ENCODE peak calls at places on chromosomes 2 and 18, in six cellular contexts. One of them, this sample, is unnamed. For H3K9me3, the result is how much of the 10 kb centered on the place peaks cover.

GRCh38 chr2:232331071-232331470 is 47.5 kb upstream of the ALPP start:
- DNase-seq in CD8-positive, alpha-beta memory T cell: no peak
- DNase-seq in spleen: peak
- DNase-seq in esophagus squamous epithelium: no peak
- DNase-seq in heart left ventricle: peak
- DNase-seq in mammary epithelial cell: no peak
- DNase-seq in this sample: peak

GRCh38 chr2:194745532-194746146 is 911.4 kb upstream of the SLC39A10 start:
- DNase-seq in esophagus squamous epithelium: no peak
- DNase-seq in mammary epithelial cell: no peak
- DNase-seq in CD8-positive, alpha-beta memory T cell: no peak
- DNase-seq in heart left ventricle: no peak
- DNase-seq in spleen: no peak
- DNase-seq in this sample: no peak

GRCh38 chr2:9333591-9334171 is 89.6 kb downstream of the ITGB1BP1 start:
- DNase-seq in mammary epithelial cell: peak
- DNase-seq in CD8-positive, alpha-beta memory T cell: no peak
- DNase-seq in heart left ventricle: peak
- DNase-seq in spleen: no peak
- DNase-seq in esophagus squamous epithelium: no peak
- DNase-seq in this sample: peak

GRCh38 chr2:162716122-162716521 is 122.4 kb downstream of the KCNH7 start:
- DNase-seq in heart left ventricle: no peak
- DNase-seq in CD8-positive, alpha-beta memory T cell: no peak
- DNase-seq in spleen: no peak
- DNase-seq in esophagus squamous epithelium: no peak
- DNase-seq in mammary epithelial cell: no peak
- DNase-seq in this sample: no peak

GRCh38 chr2:160869411-160869810 is 290.8 kb upstream of the TANK start:
- DNase-seq in CD8-positive, alpha-beta memory T cell: no peak
- DNase-seq in esophagus squamous epithelium: no peak
- DNase-seq in mammary epithelial cell: peak
- DNase-seq in heart left ventricle: no peak
- DNase-seq in spleen: no peak
- DNase-seq in this sample: no peak

GRCh38 chr18:12377556-12378553 is 828 bp upstream of the AFG3L2 start:
- DNase-seq in CD8-positive, alpha-beta memory T cell: no peak
- DNase-seq in heart left ventricle: no peak
- DNase-seq in esophagus squamous epithelium: no peak
- DNase-seq in spleen: no peak
- DNase-seq in mammary epithelial cell: no peak
- DNase-seq in this sample: no peak

GRCh38 chr2:164066095-164066494 is 330.3 kb upstream of the FIGN start:
- DNase-seq in esophagus squamous epithelium: no peak
- DNase-seq in CD8-positive, alpha-beta memory T cell: no peak
- DNase-seq in heart left ventricle: no peak
- DNase-seq in mammary epithelial cell: no peak
- DNase-seq in spleen: no peak
- DNase-seq in this sample: no peak

GRCh38 chr18:58269931-58270330 is 225.9 kb downstream of the NEDD4L start:
- DNase-seq in mammary epithelial cell: peak
- DNase-seq in heart left ventricle: no peak
- DNase-seq in CD8-positive, alpha-beta memory T cell: no peak
- DNase-seq in spleen: no peak
- DNase-seq in esophagus squamous epithelium: no peak
- DNase-seq in this sample: no peak

GRCh38 chr2:106843001-106843909 is 42.7 kb downstream of the ST6GAL2 start:
- DNase-seq in mammary epithelial cell: no peak
- DNase-seq in spleen: peak
- DNase-seq in heart left ventricle: no peak
- DNase-seq in esophagus squamous epithelium: no peak
- DNase-seq in CD8-positive, alpha-beta memory T cell: no peak
- DNase-seq in this sample: no peak

GRCh38 chr2:194867328-194867727 is 789.7 kb upstream of the SLC39A10 start:
- DNase-seq in esophagus squamous epithelium: no peak
- DNase-seq in CD8-positive, alpha-beta memory T cell: no peak
- DNase-seq in heart left ventricle: no peak
- DNase-seq in spleen: no peak
- DNase-seq in mammary epithelial cell: peak
- DNase-seq in this sample: no peak

GRCh38 chr2:106536490-106536889 is 49.3 kb downstream of the CD8B2 start:
- DNase-seq in mammary epithelial cell: no peak
- DNase-seq in CD8-positive, alpha-beta memory T cell: no peak
- DNase-seq in heart left ventricle: no peak
- DNase-seq in spleen: no peak
- DNase-seq in esophagus squamous epithelium: no peak
- DNase-seq in this sample: no peak

GRCh38 chr2:341912-342311 is 54.0 kb upstream of the ALKAL2 start:
- DNase-seq in esophagus squamous epithelium: no peak
- DNase-seq in spleen: no peak
- DNase-seq in CD8-positive, alpha-beta memory T cell: no peak
- DNase-seq in heart left ventricle: no peak
- DNase-seq in mammary epithelial cell: no peak
- DNase-seq in this sample: no peak
- H3K9me3 ChIP-seq in esophagus squamous epithelium: under half
- H3K9me3 ChIP-seq in spleen: under half
- H3K9me3 ChIP-seq in CD8-positive, alpha-beta memory T cell: under half
- H3K9me3 ChIP-seq in heart left ventricle: under half
- H3K9me3 ChIP-seq in mammary epithelial cell: under half
- H3K9me3 ChIP-seq in this sample: under half

GRCh38 chr2:101930019-101930418 is 61.7 kb upstream of the IL1R2 start:
- DNase-seq in CD8-positive, alpha-beta memory T cell: no peak
- DNase-seq in mammary epithelial cell: no peak
- DNase-seq in spleen: no peak
- DNase-seq in heart left ventricle: no peak
- DNase-seq in esophagus squamous epithelium: no peak
- DNase-seq in this sample: no peak
- H3K9me3 ChIP-seq in CD8-positive, alpha-beta memory T cell: under half
- H3K9me3 ChIP-seq in mammary epithelial cell: under half
- H3K9me3 ChIP-seq in spleen: under half
- H3K9me3 ChIP-seq in heart left ventricle: under half
- H3K9me3 ChIP-seq in esophagus squamous epithelium: under half
- H3K9me3 ChIP-seq in this sample: under half

DNA sequence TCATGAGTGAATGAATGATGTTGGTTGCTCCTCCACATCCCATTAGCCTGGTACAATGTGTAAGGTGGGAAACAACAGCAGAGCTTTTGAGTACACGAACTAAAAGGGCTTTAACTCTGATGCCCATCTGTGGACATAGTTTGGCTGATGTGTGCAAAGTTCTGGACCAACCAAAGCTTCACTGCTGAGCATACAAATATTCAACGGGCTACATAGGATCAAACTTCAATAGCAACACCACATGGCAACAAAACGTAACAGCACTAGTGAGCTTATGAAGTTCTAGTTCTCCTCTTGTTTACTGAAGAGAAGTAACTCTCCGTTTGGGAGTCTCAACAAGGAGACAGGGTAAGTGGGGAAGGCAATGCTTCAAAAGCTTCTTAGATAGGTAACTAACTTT is 20.4 kb downstream of the STAM2 start:
- DNase-seq in heart left ventricle: no peak
- DNase-seq in mammary epithelial cell: no peak
- DNase-seq in CD8-positive, alpha-beta memory T cell: no peak
- DNase-seq in spleen: no peak
- DNase-seq in esophagus squamous epithelium: no peak
- DNase-seq in this sample: no peak
- H3K9me3 ChIP-seq in heart left ventricle: under half
- H3K9me3 ChIP-seq in mammary epithelial cell: under half
- H3K9me3 ChIP-seq in CD8-positive, alpha-beta memory T cell: under half
- H3K9me3 ChIP-seq in spleen: under half
- H3K9me3 ChIP-seq in esophagus squamous epithelium: under half
- H3K9me3 ChIP-seq in this sample: under half

GRCh38 chr18:23207191-23207955 is 72.1 kb downstream of the CABLES1 start:
- DNase-seq in heart left ventricle: no peak
- DNase-seq in esophagus squamous epithelium: no peak
- DNase-seq in mammary epithelial cell: no peak
- DNase-seq in spleen: no peak
- DNase-seq in CD8-positive, alpha-beta memory T cell: no peak
- DNase-seq in this sample: no peak
- H3K9me3 ChIP-seq in heart left ventricle: under half
- H3K9me3 ChIP-seq in esophagus squamous epithelium: under half
- H3K9me3 ChIP-seq in mammary epithelial cell: under half
- H3K9me3 ChIP-seq in spleen: under half
- H3K9me3 ChIP-seq in CD8-positive, alpha-beta memory T cell: under half
- H3K9me3 ChIP-seq in this sample: under half

DNA sequence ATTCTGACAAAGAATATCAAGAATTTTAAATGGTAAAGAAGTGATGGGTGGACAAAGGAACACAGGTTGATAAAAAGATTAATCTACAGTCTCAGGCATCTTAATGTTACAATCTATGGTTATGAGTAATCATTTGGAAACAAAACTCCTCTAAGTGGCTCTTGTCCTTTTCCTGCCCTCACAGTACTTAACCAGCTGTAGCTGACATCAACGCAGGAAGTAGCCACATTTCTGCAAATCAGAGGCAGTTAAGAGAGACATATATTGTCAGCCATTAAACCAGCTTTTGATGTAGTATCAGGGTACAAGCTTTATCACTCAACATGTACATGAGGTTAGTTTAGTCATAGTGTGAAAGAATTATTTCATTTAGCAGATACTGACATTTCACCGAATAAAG is 244.6 kb downstream of the NR4A2 start:
- DNase-seq in spleen: no peak
- DNase-seq in CD8-positive, alpha-beta memory T cell: no peak
- DNase-seq in mammary epithelial cell: peak
- DNase-seq in heart left ventricle: no peak
- DNase-seq in esophagus squamous epithelium: no peak
- DNase-seq in this sample: no peak
- H3K9me3 ChIP-seq in spleen: under half
- H3K9me3 ChIP-seq in CD8-positive, alpha-beta memory T cell: under half
- H3K9me3 ChIP-seq in mammary epithelial cell: under half
- H3K9me3 ChIP-seq in heart left ventricle: under half
- H3K9me3 ChIP-seq in esophagus squamous epithelium: under half
- H3K9me3 ChIP-seq in this sample: under half

GRCh38 chr2:96509847-96510230 is 4.7 kb upstream of the NEURL3 start:
- DNase-seq in spleen: no peak
- DNase-seq in heart left ventricle: no peak
- DNase-seq in CD8-positive, alpha-beta memory T cell: no peak
- DNase-seq in esophagus squamous epithelium: no peak
- DNase-seq in mammary epithelial cell: no peak
- DNase-seq in this sample: no peak

GRCh38 chr2:96509114-96509846 is 4.1 kb upstream of the NEURL3 start:
- DNase-seq in spleen: peak
- DNase-seq in esophagus squamous epithelium: no peak
- DNase-seq in heart left ventricle: peak
- DNase-seq in mammary epithelial cell: peak
- DNase-seq in CD8-positive, alpha-beta memory T cell: peak
- DNase-seq in this sample: peak

GRCh38 chr2:96507957-96508520 is 2.9 kb upstream of the NEURL3 start:
- DNase-seq in CD8-positive, alpha-beta memory T cell: peak
- DNase-seq in mammary epithelial cell: peak
- DNase-seq in spleen: peak
- DNase-seq in esophagus squamous epithelium: no peak
- DNase-seq in heart left ventricle: peak
- DNase-seq in this sample: peak

GRCh38 chr2:96506907-96507240 is 1.7 kb upstream of the NEURL3 start:
- DNase-seq in mammary epithelial cell: no peak
- DNase-seq in spleen: no peak
- DNase-seq in CD8-positive, alpha-beta memory T cell: no peak
- DNase-seq in esophagus squamous epithelium: no peak
- DNase-seq in heart left ventricle: no peak
- DNase-seq in this sample: no peak

DNA sequence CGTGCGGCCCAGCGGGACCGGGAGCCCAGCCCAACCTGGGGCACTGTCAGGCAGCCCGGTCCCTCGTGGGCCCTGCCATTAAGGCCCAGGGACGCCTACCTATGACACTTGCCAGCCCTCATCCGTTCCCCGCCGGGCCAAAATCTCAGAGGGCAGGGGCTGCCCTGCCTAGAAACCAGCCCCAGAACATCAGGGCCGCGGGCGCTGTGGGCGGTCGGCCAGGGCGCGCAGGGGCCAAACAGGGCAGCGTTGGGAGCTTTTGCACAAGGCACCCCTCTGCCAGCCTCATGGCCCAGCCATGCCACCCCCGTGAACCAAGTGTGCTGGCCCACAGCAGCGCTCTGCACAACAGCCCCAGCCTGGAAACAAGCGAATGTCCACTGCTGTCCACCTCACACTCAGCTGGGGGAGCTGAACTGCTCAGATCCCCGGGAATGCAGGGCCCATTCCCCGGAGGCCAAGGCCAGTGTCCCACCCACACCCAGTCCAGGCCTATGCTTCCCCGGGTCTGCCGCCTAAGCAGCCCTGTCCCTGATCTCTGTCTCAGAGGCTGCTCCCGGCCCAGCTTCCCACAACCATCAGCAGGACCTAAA is 3.5 kb upstream of the NEURL3 start:
- DNase-seq in mammary epithelial cell: no peak
- DNase-seq in esophagus squamous epithelium: no peak
- DNase-seq in heart left ventricle: no peak
- DNase-seq in spleen: no peak
- DNase-seq in CD8-positive, alpha-beta memory T cell: no peak
- DNase-seq in this sample: peak
- H3K9me3 ChIP-seq in mammary epithelial cell: under half
- H3K9me3 ChIP-seq in esophagus squamous epithelium: under half
- H3K9me3 ChIP-seq in heart left ventricle: under half
- H3K9me3 ChIP-seq in spleen: under half
- H3K9me3 ChIP-seq in CD8-positive, alpha-beta memory T cell: under half
- H3K9me3 ChIP-seq in this sample: under half

GRCh38 chr2:35548171-35548570 is 807.4 kb upstream of the CRIM1 start:
- DNase-seq in heart left ventricle: no peak
- DNase-seq in esophagus squamous epithelium: no peak
- DNase-seq in mammary epithelial cell: peak
- DNase-seq in CD8-positive, alpha-beta memory T cell: no peak
- DNase-seq in spleen: no peak
- DNase-seq in this sample: no peak
- H3K9me3 ChIP-seq in heart left ventricle: under half
- H3K9me3 ChIP-seq in esophagus squamous epithelium: under half
- H3K9me3 ChIP-seq in mammary epithelial cell: under half
- H3K9me3 ChIP-seq in CD8-positive, alpha-beta memory T cell: under half
- H3K9me3 ChIP-seq in spleen: under half
- H3K9me3 ChIP-seq in this sample: under half

DNA sequence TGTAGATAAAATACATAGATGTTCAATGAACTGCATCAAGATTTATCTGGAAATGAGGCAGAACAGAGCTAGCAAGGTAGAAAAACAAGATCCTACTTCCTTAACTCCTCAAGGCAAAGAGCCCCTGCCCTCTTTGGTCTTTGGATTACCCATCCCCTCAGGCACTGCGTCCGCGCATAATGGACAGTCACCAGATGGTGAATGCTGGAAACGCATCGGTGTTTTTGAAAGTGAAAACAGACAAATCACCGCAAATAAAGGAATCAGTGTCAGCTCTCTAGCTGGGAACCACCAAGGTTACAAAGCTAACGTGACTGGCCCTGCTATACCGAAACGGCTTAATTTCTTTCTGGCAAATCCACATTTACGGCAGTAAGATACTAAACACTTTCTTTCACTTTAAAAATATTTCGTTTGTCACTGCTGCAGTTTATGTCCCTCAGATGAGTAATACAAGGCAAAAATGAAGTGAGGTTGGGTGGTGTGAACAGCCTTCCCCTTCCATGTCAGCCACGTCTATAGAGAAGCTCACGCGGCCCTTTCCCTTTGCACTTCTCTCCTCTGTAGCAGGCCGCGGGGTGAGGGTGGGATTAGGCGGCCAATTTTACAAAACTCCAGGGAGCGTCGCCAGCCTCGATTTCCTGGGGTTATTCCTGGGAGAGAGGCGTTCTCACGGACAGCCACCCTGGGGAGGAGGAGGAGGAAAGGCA is 620 bp upstream of the GALR1 start:
- DNase-seq in heart left ventricle: no peak
- DNase-seq in CD8-positive, alpha-beta memory T cell: no peak
- DNase-seq in spleen: no peak
- DNase-seq in esophagus squamous epithelium: no peak
- DNase-seq in mammary epithelial cell: no peak
- DNase-seq in this sample: no peak
- H3K9me3 ChIP-seq in heart left ventricle: under half
- H3K9me3 ChIP-seq in CD8-positive, alpha-beta memory T cell: under half
- H3K9me3 ChIP-seq in spleen: under half
- H3K9me3 ChIP-seq in esophagus squamous epithelium: under half
- H3K9me3 ChIP-seq in mammary epithelial cell: under half
- H3K9me3 ChIP-seq in this sample: under half